ENCODE peak calls at places on chromosomes 12 and 14, in four cellular contexts. One of them, this sample, is unnamed.

GRCh38 chr12:65672441-65672840 is 151.8 kb upstream of the HMGA2 start:
- DNase-seq in AG08395: no peak
- DNase-seq in GM12891: no peak
- DNase-seq in HCT116: no peak
- DNase-seq in this sample: no peak

GRCh38 chr12:25581067-25581466 is 28.0 kb upstream of the LMNTD1 start:
- DNase-seq in AG08395: no peak
- DNase-seq in GM12891: no peak
- DNase-seq in HCT116: no peak
- DNase-seq in this sample: no peak

GRCh38 chr12:111529424-111530368 is 69.4 kb downstream of the ATXN2 start:
- DNase-seq in AG08395: peak; percentile 73
- DNase-seq in GM12891: peak; percentile 59
- DNase-seq in HCT116: peak; percentile 34
- DNase-seq in this sample: peak; percentile 81

GRCh38 chr12:71236133-71236660 is 78.4 kb upstream of the TSPAN8 start:
- DNase-seq in AG08395: no peak
- DNase-seq in GM12891: no peak
- DNase-seq in HCT116: no peak
- DNase-seq in this sample: no peak

GRCh38 chr14:89855961-89856360 is 98.6 kb downstream of the EFCAB11 start:
- DNase-seq in AG08395: peak; percentile 50
- DNase-seq in GM12891: no peak
- DNase-seq in HCT116: no peak
- DNase-seq in this sample: no peak

GRCh38 chr12:91954326-91954725 is 191.3 kb downstream of the BTG1 start:
- DNase-seq in AG08395: no peak
- DNase-seq in GM12891: no peak
- DNase-seq in HCT116: no peak
- DNase-seq in this sample: no peak

GRCh38 chr12:111823891-111824290 is 18.1 kb upstream of the MAPKAPK5 start:
- DNase-seq in AG08395: no peak
- DNase-seq in GM12891: no peak
- DNase-seq in HCT116: no peak
- DNase-seq in this sample: no peak

GRCh38 chr12:45216297-45216982 is 545 bp downstream of the ANO6 start:
- DNase-seq in AG08395: peak; percentile 45
- DNase-seq in GM12891: peak; percentile 32
- DNase-seq in HCT116: no peak
- DNase-seq in this sample: peak; percentile 56

GRCh38 chr12:123782997-123783792 is 21.1 kb downstream of the DNAH10 start:
- DNase-seq in AG08395: no peak
- DNase-seq in GM12891: no peak
- DNase-seq in HCT116: no peak
- DNase-seq in this sample: no peak

GRCh38 chr14:99164712-99165111 is 107.3 kb downstream of the BCL11B start:
- DNase-seq in AG08395: no peak
- DNase-seq in GM12891: no peak
- DNase-seq in HCT116: no peak
- DNase-seq in this sample: no peak

GRCh38 chr12:127054531-127054930 is 1212.4 kb upstream of the TMEM132C start:
- DNase-seq in AG08395: peak; percentile 43
- DNase-seq in GM12891: no peak
- DNase-seq in HCT116: no peak
- DNase-seq in this sample: no peak

GRCh38 chr12:64744422-64745258 is 14.6 kb downstream of the GNS start:
- DNase-seq in AG08395: peak; percentile 56
- DNase-seq in GM12891: no peak
- DNase-seq in HCT116: no peak
- DNase-seq in this sample: no peak

This sample was measured in GM13977.